ENCODE peak calls at places on chromosome X, in six cellular contexts. One of them, this sample, is unnamed.

GRCh38 chrX:100743009-100743615 is 11.2 kb upstream of the SYTL4 start:
- DNase-seq in trophoblast cell: no peak
- DNase-seq in H9: no peak
- DNase-seq in mesenchymal stem cell: peak
- DNase-seq in H1: no peak
- DNase-seq in mesendoderm: no peak
- DNase-seq in this sample: no peak

GRCh38 chrX:2748171-2748814 is 3.5 kb upstream of the XG start:
- DNase-seq in mesenchymal stem cell: no peak
- DNase-seq in trophoblast cell: peak
- DNase-seq in H1: no peak
- DNase-seq in H9: no peak
- DNase-seq in mesendoderm: no peak
- DNase-seq in this sample: no peak

GRCh38 chrX:115949900-115950822 is 220.4 kb upstream of the AGTR2 start:
- DNase-seq in trophoblast cell: peak
- DNase-seq in mesendoderm: peak
- DNase-seq in mesenchymal stem cell: no peak
- DNase-seq in H1: no peak
- DNase-seq in H9: peak
- DNase-seq in this sample: no peak

GRCh38 chrX:103533428-103534216 is 14.3 kb upstream of the RAB40A start:
- DNase-seq in trophoblast cell: peak
- DNase-seq in mesenchymal stem cell: peak
- DNase-seq in mesendoderm: peak
- DNase-seq in H9: peak
- DNase-seq in H1: peak
- DNase-seq in this sample: peak

GRCh38 chrX:102659790-102660757 is 8.8 kb downstream of the GPRASP1 start:
- DNase-seq in H1: no peak
- DNase-seq in mesendoderm: peak
- DNase-seq in H9: peak
- DNase-seq in trophoblast cell: peak
- DNase-seq in mesenchymal stem cell: peak
- DNase-seq in this sample: peak

GRCh38 chrX:130084651-130085237 is 25.6 kb downstream of the ELF4 start:
- DNase-seq in mesenchymal stem cell: no peak
- DNase-seq in trophoblast cell: no peak
- DNase-seq in H1: no peak
- DNase-seq in H9: no peak
- DNase-seq in mesendoderm: no peak
- DNase-seq in this sample: no peak

GRCh38 chrX:24371391-24371972 is 11.0 kb downstream of the SUPT20HL1 start:
- DNase-seq in trophoblast cell: peak
- DNase-seq in mesendoderm: peak
- DNase-seq in H9: peak
- DNase-seq in mesenchymal stem cell: peak
- DNase-seq in H1: no peak
- DNase-seq in this sample: peak

GRCh38 chrX:115233497-115234219 is at the start of gene LRCH2:
- DNase-seq in H1: no peak
- DNase-seq in mesendoderm: peak
- DNase-seq in H9: peak
- DNase-seq in mesenchymal stem cell: peak
- DNase-seq in trophoblast cell: no peak
- DNase-seq in this sample: peak

GRCh38 chrX:1466971-1467561 is 14.4 kb upstream of the ASMTL start:
- DNase-seq in H9: peak
- DNase-seq in mesendoderm: no peak
- DNase-seq in mesenchymal stem cell: no peak
- DNase-seq in trophoblast cell: no peak
- DNase-seq in H1: no peak
- DNase-seq in this sample: no peak

GRCh38 chrX:106802388-106803275 is at the start of gene TBC1D8B:
- DNase-seq in trophoblast cell: peak
- DNase-seq in mesenchymal stem cell: peak
- DNase-seq in H9: peak
- DNase-seq in mesendoderm: peak
- DNase-seq in H1: peak
- DNase-seq in this sample: peak
- H3K23ac ChIP-seq in trophoblast cell: no peak
- H3K23ac ChIP-seq in mesenchymal stem cell: no peak
- H3K23ac ChIP-seq in H9: no peak
- H3K23ac ChIP-seq in mesendoderm: no peak
- H3K23ac ChIP-seq in H1: no peak
- H3K23ac ChIP-seq in this sample: no peak

GRCh38 chrX:13023526-13024469 is 20.6 kb downstream of the FAM9C start:
- DNase-seq in mesenchymal stem cell: no peak
- DNase-seq in H1: no peak
- DNase-seq in H9: no peak
- DNase-seq in trophoblast cell: no peak
- DNase-seq in mesendoderm: no peak
- DNase-seq in this sample: no peak
- H3K23ac ChIP-seq in mesenchymal stem cell: no peak
- H3K23ac ChIP-seq in H1: no peak
- H3K23ac ChIP-seq in H9: no peak
- H3K23ac ChIP-seq in trophoblast cell: no peak
- H3K23ac ChIP-seq in mesendoderm: no peak
- H3K23ac ChIP-seq in this sample: no peak

GRCh38 chrX:65034641-65035450 is 58.6 kb upstream of the ZC4H2 start:
- DNase-seq in H9: peak
- DNase-seq in trophoblast cell: peak
- DNase-seq in mesendoderm: peak
- DNase-seq in mesenchymal stem cell: peak
- DNase-seq in H1: peak
- DNase-seq in this sample: peak
- H3K23ac ChIP-seq in H9: no peak
- H3K23ac ChIP-seq in trophoblast cell: no peak
- H3K23ac ChIP-seq in mesendoderm: no peak
- H3K23ac ChIP-seq in mesenchymal stem cell: no peak
- H3K23ac ChIP-seq in H1: no peak
- H3K23ac ChIP-seq in this sample: peak

GRCh38 chrX:45756562-45756961 is 555.9 kb upstream of the DIPK2B start:
- DNase-seq in H1: no peak
- DNase-seq in mesenchymal stem cell: peak
- DNase-seq in trophoblast cell: no peak
- DNase-seq in H9: no peak
- DNase-seq in mesendoderm: no peak
- DNase-seq in this sample: no peak
- H3K23ac ChIP-seq in H1: no peak
- H3K23ac ChIP-seq in mesenchymal stem cell: no peak
- H3K23ac ChIP-seq in trophoblast cell: no peak
- H3K23ac ChIP-seq in H9: no peak
- H3K23ac ChIP-seq in mesendoderm: no peak
- H3K23ac ChIP-seq in this sample: no peak

GRCh38 chrX:72621163-72621562 is 48.5 kb upstream of the HDAC8 start:
- DNase-seq in mesenchymal stem cell: no peak
- DNase-seq in H9: no peak
- DNase-seq in trophoblast cell: no peak
- DNase-seq in H1: no peak
- DNase-seq in mesendoderm: no peak
- DNase-seq in this sample: no peak
- H3K23ac ChIP-seq in mesenchymal stem cell: no peak
- H3K23ac ChIP-seq in H9: no peak
- H3K23ac ChIP-seq in trophoblast cell: no peak
- H3K23ac ChIP-seq in H1: no peak
- H3K23ac ChIP-seq in mesendoderm: no peak
- H3K23ac ChIP-seq in this sample: no peak